ENCODE peak calls at places on chromosomes 7 and 10, in seven cellular contexts. C is activated naive CD4-positive, alpha-beta T cell; U is amygdala; G is left cardiac atrium; O is NCI-H2029; R is natural killer cell; A is naive thymus-derived CD8-positive, alpha-beta T cell. B is an unnamed sample.
A peak's percentile ranks its signal among the peaks of the same experiment; 100 is the strongest.

GRCh38 chr10:3892440-3893101 is 107.6 kb upstream of the KLF6 start:
- DNase-seq in R (peak; percentile 25), U (no peak), C (no peak), G (no peak), A (no peak), O (no peak), B (no peak)

GRCh38 chr7:90455163-90456030 is 14.0 kb upstream of the PTTG1IP2 start:
- DNase-seq in G (no peak), A (no peak), U (no peak), O (peak; percentile 20), C (no peak), R (no peak), B (no peak)

GRCh38 chr10:59561397-59562121 is 148.1 kb downstream of the SLC16A9 start:
- DNase-seq in U (no peak), G (no peak), O (no peak), R (no peak), A (no peak), C (no peak), B (no peak)

GRCh38 chr10:60206735-60207134 is 182.9 kb downstream of the ANK3 start:
- DNase-seq in G (no peak), U (no peak), R (no peak), A (no peak), O (no peak), C (no peak), B (no peak)

GRCh38 chr7:27784399-27785053 is 44.6 kb downstream of the TAX1BP1 start:
- DNase-seq in R (no peak), C (no peak), A (no peak), G (no peak), U (no peak), O (no peak), B (no peak)

GRCh38 chr10:22984066-22984465 is 56.2 kb downstream of the ARMC3 start:
- DNase-seq in U (no peak), G (no peak), R (no peak), C (no peak), A (no peak), O (no peak), B (no peak)

GRCh38 chr10:49106451-49106850 is 8.9 kb downstream of the VSTM4 start:
- DNase-seq in G (peak; percentile 55), C (no peak), A (no peak), U (peak; percentile 33), O (no peak), R (no peak), B (no peak)

GRCh38 chr10:114491419-114491818 is 87.1 kb upstream of the AFAP1L2 start:
- DNase-seq in G (peak; percentile 54), O (no peak), A (no peak), R (no peak), C (no peak), U (no peak), B (no peak)

GRCh38 chr7:152464312-152465117 is 28.7 kb upstream of the KMT2C start:
- DNase-seq in A (no peak), U (peak; percentile 64), O (peak; percentile 48), C (peak; percentile 62), G (peak; percentile 81), R (no peak), B (peak; percentile 73)

GRCh38 chr10:71920540-71921318 is 43.5 kb upstream of the CHST3 start:
- DNase-seq in O (no peak), G (no peak), A (no peak), R (no peak), U (no peak), C (no peak), B (no peak)

GRCh38 chr7:33806284-33807157 is 98.8 kb upstream of the BMPER start:
- DNase-seq in R (no peak), G (peak; percentile 45), O (no peak), C (no peak), U (no peak), A (no peak), B (no peak)

GRCh38 chr7:138001529-138002095 is at the start of gene CREB3L2:
- DNase-seq in O (peak; percentile 56), R (peak; percentile 61), C (peak; percentile 41), A (peak; percentile 58), G (peak; percentile 71), U (peak; percentile 75), B (no peak)

GRCh38 chr7:128084896-128085608 is 53.8 kb upstream of the LRRC4 start:
- DNase-seq in C (no peak), R (no peak), O (no peak), G (peak; percentile 65), U (no peak), A (no peak), B (no peak)

GRCh38 chr7:70634610-70635068 is 497.3 kb upstream of the GALNT17 start:
- DNase-seq in U (no peak), O (no peak), A (no peak), C (no peak), R (no peak), G (no peak), B (no peak)

GRCh38 chr7:130922206-130923112 is 188.5 kb upstream of the KLF14 start:
- DNase-seq in U (no peak), A (no peak), R (no peak), C (no peak), G (no peak), O (no peak), B (no peak)

GRCh38 chr10:29454250-29454649 is 165.4 kb downstream of the LYZL1 start:
- DNase-seq in R (no peak), G (no peak), O (no peak), C (no peak), U (no peak), A (no peak), B (no peak)

GRCh38 chr10:122648599-122649428 is 50.8 kb downstream of the C10orf120 start:
- DNase-seq in R (no peak), O (no peak), U (peak; percentile 28), G (peak; percentile 57), A (no peak), C (no peak), B (no peak)

GRCh38 chr7:111357691-111358090 is 204.6 kb downstream of the IMMP2L start:
- DNase-seq in U (no peak), O (no peak), A (no peak), R (no peak), G (no peak), C (no peak), B (no peak)

GRCh38 chr7:408651-409343 is 110.8 kb downstream of the PDGFA start:
- DNase-seq in R (no peak), G (peak; percentile 12), A (no peak), O (no peak), U (no peak), C (no peak), B (no peak)

GRCh38 chr7:81664304-81664703 is 105.5 kb downstream of the HGF start:
- DNase-seq in O (no peak), A (no peak), R (no peak), U (no peak), C (no peak), G (no peak), B (no peak)

GRCh38 chr7:22094413-22095304 is 149.0 kb upstream of the CDCA7L start:
- DNase-seq in C (no peak), O (no peak), G (no peak), R (no peak), A (no peak), U (no peak), B (no peak)

GRCh38 chr7:33418251-33418701 is 288.9 kb downstream of the BBS9 start:
- DNase-seq in U (no peak), O (no peak), A (no peak), R (no peak), C (no peak), G (no peak), B (no peak)

GRCh38 chr7:79734158-79734557 is 280.7 kb upstream of the MAGI2 start:
- DNase-seq in A (no peak), U (no peak), O (no peak), C (no peak), R (no peak), G (no peak), B (no peak)

GRCh38 chr7:37118029-37118428 is 330.6 kb downstream of the ELMO1 start:
- DNase-seq in A (no peak), U (no peak), C (no peak), G (no peak), R (no peak), O (no peak), B (no peak)

GRCh38 chr7:128922496-128923410 is 12.2 kb upstream of the KCP start:
- DNase-seq in O (no peak), R (no peak), G (no peak), A (no peak), U (no peak), C (no peak), B (no peak)

GRCh38 chr10:131093795-131094366 is 217.6 kb downstream of the TCERG1L start:
- DNase-seq in U (no peak), R (no peak), C (no peak), G (no peak), O (no peak), A (no peak), B (no peak)

GRCh38 chr7:27156508-27156898 is at the start of gene HOXA7:
- DNase-seq in C (no peak), U (no peak), G (no peak), A (no peak), R (no peak), O (no peak), B (no peak)

GRCh38 chr10:63977329-63977923 is 456.2 kb downstream of the REEP3 start:
- DNase-seq in G (no peak), U (no peak), O (no peak), A (no peak), C (no peak), R (no peak), B (no peak)

GRCh38 chr7:157594306-157594705 is 257.5 kb downstream of the DNAJB6 start:
- DNase-seq in C (no peak), U (no peak), R (no peak), O (no peak), G (no peak), A (no peak), B (no peak)

GRCh38 chr10:128854965-128855364 is 612.1 kb upstream of the MGMT start:
- DNase-seq in R (no peak), U (peak; percentile 25), G (peak; percentile 91), A (no peak), C (no peak), O (peak; percentile 16), B (no peak)

GRCh38 chr7:19116121-19117080 is 1.0 kb downstream of the TWIST1 start:
- DNase-seq in G (peak; percentile 32), A (no peak), C (no peak), R (no peak), U (no peak), O (no peak), B (no peak)

GRCh38 chr7:157271991-157272324 is 64.8 kb upstream of the DNAJB6 start:
- DNase-seq in G (peak; percentile 75), U (no peak), R (no peak), C (no peak), A (no peak), O (peak; percentile 72), B (no peak)

GRCh38 chr7:134327896-134328295 is 11.2 kb upstream of the SLC35B4 start:
- DNase-seq in O (peak; percentile 22), R (no peak), U (no peak), C (no peak), A (peak; percentile 63), G (peak; percentile 26), B (peak; percentile 19)

GRCh38 chr10:91034494-91035157 is 113.7 kb upstream of the ANKRD1 start:
- DNase-seq in C (no peak), R (no peak), A (no peak), O (peak; percentile 31), U (no peak), G (peak; percentile 82), B (no peak)

B was measured in D721Med.